ENCODE peak calls at places on chromosome 7, in seven cellular contexts. S, X, P, O, G, C and W are unnamed samples.

GRCh38 chr7:80837345-80837744 is 81.5 kb downstream of the SEMA3C start:
- DNase-seq in X (no peak), C (no peak), P (no peak), S (no peak), O (no peak), G (no peak), W (no peak)

GRCh38 chr7:39539816-39540215 is 26.4 kb upstream of the YAE1 start:
- DNase-seq in S (no peak), P (no peak), C (no peak), O (no peak), G (no peak), X (no peak), W (no peak)

GRCh38 chr7:89966100-89966499 is 188.2 kb upstream of the STEAP1 start:
- DNase-seq in P (no peak), C (no peak), S (no peak), O (no peak), G (no peak), X (no peak), W (no peak)

GRCh38 chr7:22275574-22276150 is 81.3 kb downstream of the RAPGEF5 start:
- DNase-seq in P (no peak), C (no peak), X (no peak), O (no peak), G (no peak), S (no peak), W (no peak)

GRCh38 chr7:24200407-24200806 is 83.6 kb upstream of the NPY start:
- DNase-seq in C (no peak), O (no peak), X (no peak), S (no peak), G (no peak), P (no peak), W (no peak)

GRCh38 chr7:92639956-92640355 is 49.8 kb upstream of the FAM133B start:
- DNase-seq in P (no peak), O (no peak), G (no peak), S (no peak), C (no peak), X (no peak), W (no peak)

GRCh38 chr7:81029523-81029922 is 110.7 kb upstream of the SEMA3C start:
- DNase-seq in O (no peak), P (no peak), S (no peak), X (no peak), C (no peak), G (no peak), W (no peak)

GRCh38 chr7:40757097-40757496 is 622.3 kb downstream of the SUGCT start:
- DNase-seq in G (no peak), C (no peak), O (no peak), X (no peak), S (no peak), P (no peak), W (no peak)

GRCh38 chr7:156956733-156957132 is 7.2 kb downstream of the NOM1 start:
- DNase-seq in O (no peak), S (no peak), P (no peak), X (no peak), G (no peak), C (no peak), W (no peak)

GRCh38 chr7:138258194-138258554 is 181.9 kb downstream of the AKR1D1 start:
- DNase-seq in S (no peak), P (no peak), X (no peak), O (no peak), C (no peak), G (no peak), W (no peak)

GRCh38 chr7:37920619-37921339 is at the start of gene EPDR1:
- DNase-seq in C (peak), G (peak), X (peak), O (peak), S (no peak), P (peak), W (peak)

GRCh38 chr7:134752006-134752760 is 27.3 kb upstream of the CALD1 start:
- DNase-seq in O (no peak), G (no peak), C (no peak), P (no peak), S (no peak), X (no peak), W (peak)

GRCh38 chr7:105014725-105015630 is 973 bp downstream of the KMT2E start:
- DNase-seq in O (peak), P (no peak), C (peak), X (peak), G (peak), S (no peak), W (no peak)

GRCh38 chr7:97017197-97018125 is 7.2 kb downstream of the DLX5 start:
- DNase-seq in C (no peak), S (no peak), X (no peak), G (no peak), O (no peak), P (no peak), W (no peak)

GRCh38 chr7:107147464-107148214 is 21.2 kb upstream of the HBP1 start:
- DNase-seq in O (no peak), P (peak), G (peak), C (no peak), X (no peak), S (no peak), W (no peak)

GRCh38 chr7:19024261-19024660 is 93.2 kb downstream of the TWIST1 start:
- DNase-seq in P (no peak), G (no peak), C (no peak), X (no peak), S (no peak), O (no peak), W (peak)

GRCh38 chr7:45202618-45203017 is 45.0 kb downstream of the RAMP3 start:
- DNase-seq in P (no peak), S (no peak), C (no peak), G (no peak), O (peak), X (no peak), W (no peak)

GRCh38 chr7:134355925-134356324 is 39.2 kb upstream of the SLC35B4 start:
- DNase-seq in G (peak), X (peak), C (no peak), O (no peak), P (no peak), S (no peak), W (no peak)

GRCh38 chr7:56033671-56034432 is 17.4 kb downstream of the PSPH start:
- DNase-seq in X (peak), O (peak), S (peak), C (peak), G (peak), P (peak), W (peak)

GRCh38 chr7:104859754-104860426 is 154.1 kb upstream of the KMT2E start:
- DNase-seq in X (no peak), G (no peak), C (no peak), O (no peak), S (no peak), P (no peak), W (no peak)

GRCh38 chr7:157897686-157898085 is 560.9 kb downstream of the DNAJB6 start:
- DNase-seq in G (no peak), P (no peak), S (no peak), C (no peak), X (no peak), O (no peak), W (no peak)

GRCh38 chr7:117424090-117424829 is 3.0 kb downstream of the ASZ1 start:
- DNase-seq in C (no peak), X (no peak), O (no peak), G (no peak), P (no peak), S (no peak), W (no peak)

GRCh38 chr7:96407427-96407826 is 85.5 kb upstream of the SLC25A13 start:
- DNase-seq in G (no peak), P (no peak), S (no peak), X (no peak), O (no peak), C (no peak), W (no peak)

GRCh38 chr7:30790391-30790790 is 19.2 kb downstream of the MINDY4 start:
- DNase-seq in G (no peak), S (no peak), O (no peak), X (no peak), P (no peak), C (no peak), W (no peak)

GRCh38 chr7:132336797-132337196 is 239.5 kb downstream of the PLXNA4 start:
- DNase-seq in G (no peak), X (no peak), S (no peak), O (no peak), P (no peak), C (no peak), W (no peak)

GRCh38 chr7:7720750-7721621 is 2.6 kb upstream of the RPA3 start:
- DNase-seq in C (no peak), G (no peak), P (no peak), O (no peak), S (no peak), X (no peak), W (no peak)

GRCh38 chr7:147510913-147511312 is 1079.7 kb upstream of the C7orf33 start:
- DNase-seq in S (no peak), O (no peak), G (no peak), P (no peak), X (no peak), C (no peak), W (peak)

GRCh38 chr7:129886184-129886817 is 66.5 kb downstream of the UBE2H start:
- DNase-seq in C (no peak), P (no peak), S (no peak), O (no peak), X (no peak), G (peak), W (no peak)

DNA sequence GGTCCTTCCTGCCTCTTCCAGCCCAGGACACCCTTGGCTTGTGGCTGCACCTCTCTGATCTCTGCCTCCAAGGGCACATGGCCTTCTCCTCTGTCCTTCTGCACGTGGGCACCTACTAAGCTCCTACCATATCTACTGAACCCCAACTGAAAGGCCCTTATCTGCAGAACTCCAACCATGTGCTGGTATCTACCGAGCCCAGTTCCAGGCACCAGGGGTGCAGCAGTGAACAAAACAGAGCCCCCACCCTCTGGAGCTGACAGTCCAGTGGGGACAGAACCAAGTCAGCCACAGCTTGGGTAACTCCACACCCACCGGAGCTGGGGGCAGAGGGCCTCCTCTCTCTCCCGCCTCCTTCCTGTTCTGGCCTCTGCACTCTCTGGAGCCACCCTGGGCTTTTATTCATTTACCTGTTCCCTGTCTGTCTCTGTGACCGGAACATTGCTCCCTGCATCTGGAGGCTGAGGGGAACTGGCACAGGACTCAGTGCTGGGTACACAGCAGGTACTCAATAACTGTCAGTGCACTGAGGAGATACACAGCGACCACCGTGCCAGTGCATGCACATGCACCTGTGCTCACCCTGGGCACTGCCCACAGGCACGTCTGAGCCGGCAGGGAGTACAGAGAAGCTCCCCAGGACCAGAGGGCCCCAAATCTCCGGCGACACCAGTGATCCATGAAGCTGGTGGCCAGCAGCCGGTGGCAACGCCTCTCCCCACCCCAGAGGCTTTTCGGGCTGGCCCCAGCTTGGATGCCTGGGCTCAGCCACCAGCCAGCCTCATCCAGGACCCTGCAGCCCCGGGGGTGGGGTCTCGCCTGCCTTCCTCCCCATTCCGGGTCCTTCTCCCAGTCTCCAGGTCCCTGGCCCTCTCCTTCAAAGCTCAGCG is 2.0 kb downstream of the MICALL2 start:
- DNase-seq in O (no peak), C (no peak), S (no peak), G (no peak), X (no peak), P (no peak), W (no peak)
- TF ChIP-seq POLR2A in O (no peak), C (no peak), S (no peak), G (no peak), X (no peak), P (no peak), W (no peak)

DNA sequence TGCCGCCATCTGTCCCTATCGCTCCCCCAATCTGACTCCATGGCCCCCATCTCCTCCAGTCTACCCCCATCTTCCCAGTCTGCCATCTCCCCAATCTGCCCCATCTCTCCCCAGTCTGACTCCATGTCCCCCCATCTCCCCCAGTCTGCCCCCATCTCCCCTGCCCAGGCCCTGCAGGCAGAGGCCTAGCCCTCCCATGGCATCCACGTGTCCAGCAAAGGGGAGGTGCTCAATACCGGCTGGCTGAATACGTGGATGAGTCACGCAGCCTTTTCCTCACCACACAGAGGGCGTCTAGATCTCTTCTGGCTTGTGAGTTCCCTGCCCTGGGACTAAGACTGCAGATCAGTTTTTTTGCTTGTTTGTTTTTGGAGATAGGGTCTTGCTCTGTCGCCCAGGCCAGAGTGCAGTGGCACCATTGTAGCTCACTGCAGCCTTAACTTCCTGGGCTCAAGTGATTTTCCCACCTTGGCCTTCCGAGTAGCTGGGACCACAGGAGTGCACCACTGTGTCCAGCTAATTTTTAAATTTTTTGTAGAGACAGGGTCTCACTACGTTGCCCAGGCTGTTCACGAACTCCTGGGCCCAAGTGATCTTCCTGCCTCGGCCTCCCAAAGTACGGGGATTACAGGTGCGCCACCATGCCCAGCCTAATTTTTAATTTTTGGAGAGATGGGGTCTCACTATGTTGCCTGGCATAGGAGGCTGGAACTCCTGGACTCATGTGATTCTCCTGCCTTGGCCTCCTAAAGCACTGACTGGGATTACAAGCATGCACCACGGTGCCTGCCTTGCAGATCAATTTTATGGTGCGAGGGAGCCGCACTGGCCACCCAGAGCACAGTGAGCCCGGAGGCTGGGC is 15.3 kb upstream of the GPR146 start:
- DNase-seq in G (peak), O (peak), X (peak), P (peak), C (peak), S (peak), W (peak)
- TF ChIP-seq POLR2A in G (no peak), O (peak), X (no peak), P (no peak), C (no peak), S (peak), W (peak)

GRCh38 chr7:32958046-32959025 is 1.1 kb downstream of the FKBP9 start:
- DNase-seq in O (peak), P (no peak), C (peak), X (peak), S (no peak), G (peak), W (no peak)

GRCh38 chr7:32952876-32953275 is 4.4 kb upstream of the FKBP9 start:
- DNase-seq in O (no peak), S (no peak), G (no peak), X (no peak), C (no peak), P (no peak), W (no peak)

DNA sequence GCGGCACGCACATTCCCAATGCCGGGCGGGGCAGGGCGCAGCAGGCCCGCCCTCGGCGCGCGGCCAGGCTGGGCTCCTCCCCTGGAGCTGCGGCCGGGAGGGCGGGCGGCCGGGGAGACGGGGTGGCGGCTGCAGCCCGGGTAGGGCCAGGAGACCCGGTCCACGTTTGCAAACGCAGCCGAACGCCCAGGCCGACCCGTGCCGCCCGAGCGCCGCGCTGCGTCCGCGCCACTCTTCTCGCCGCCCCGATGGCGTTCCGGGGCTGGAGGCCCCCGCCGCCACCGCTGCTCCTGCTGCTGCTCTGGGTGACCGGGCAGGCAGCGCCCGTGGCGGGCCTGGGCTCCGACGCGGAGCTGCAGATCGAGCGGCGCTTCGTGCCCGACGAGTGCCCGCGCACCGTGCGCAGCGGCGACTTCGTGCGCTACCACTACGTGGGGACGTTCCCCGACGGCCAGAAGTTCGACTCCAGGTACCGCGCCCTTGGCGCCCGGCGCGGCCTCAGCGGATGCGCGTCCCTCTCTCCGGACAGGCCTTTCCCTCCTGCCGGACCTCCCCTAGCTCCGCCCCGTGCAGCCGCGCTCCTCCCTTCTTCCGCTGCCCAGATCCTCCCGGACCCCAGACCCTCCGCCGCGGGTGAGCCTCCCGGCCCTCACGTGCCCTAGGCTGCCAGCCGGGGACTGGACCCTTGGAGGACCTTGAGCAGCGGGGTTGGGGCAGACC is at the start of gene FKBP9:
- DNase-seq in O (peak), P (no peak), C (peak), X (peak), G (peak), S (peak), W (peak)
- TF ChIP-seq POLR2A in O (peak), P (peak), C (peak), X (peak), G (peak), S (no peak), W (peak)

GRCh38 chr7:2299853-2300512 is 14.3 kb downstream of the SNX8 start:
- DNase-seq in G (no peak), P (no peak), C (no peak), X (no peak), S (no peak), O (no peak), W (no peak)

GRCh38 chr7:2295936-2296620 is 18.2 kb downstream of the SNX8 start:
- DNase-seq in S (no peak), G (no peak), X (no peak), O (no peak), C (no peak), P (no peak), W (no peak)

GRCh38 chr7:2301510-2301860 is 12.8 kb downstream of the SNX8 start:
- DNase-seq in P (no peak), O (no peak), X (no peak), S (no peak), G (no peak), C (no peak), W (no peak)

GRCh38 chr7:2296830-2297229 is 17.4 kb downstream of the SNX8 start:
- DNase-seq in P (no peak), C (no peak), X (no peak), S (no peak), G (no peak), O (no peak), W (no peak)

GRCh38 chr7:2299131-2299829 is 15.0 kb downstream of the SNX8 start:
- DNase-seq in X (peak), S (no peak), O (peak), G (peak), C (no peak), P (no peak), W (no peak)
- TF ChIP-seq POLR2A in X (no peak), S (peak), O (no peak), G (peak), C (no peak), P (no peak), W (no peak)

GRCh38 chr7:994592-995308 is 11.8 kb downstream of the CYP2W1 start:
- DNase-seq in G (no peak), S (no peak), P (no peak), X (no peak), C (no peak), O (no peak), W (no peak)

GRCh38 chr7:991729-992444 is 8.9 kb downstream of the CYP2W1 start:
- DNase-seq in C (no peak), G (no peak), O (no peak), S (no peak), X (no peak), P (no peak), W (no peak)

GRCh38 chr7:991017-991728 is 8.2 kb downstream of the CYP2W1 start:
- DNase-seq in C (no peak), S (no peak), P (no peak), G (no peak), X (no peak), O (no peak), W (no peak)

GRCh38 chr7:992445-992741 is 9.4 kb downstream of the CYP2W1 start:
- DNase-seq in X (no peak), C (no peak), P (no peak), G (no peak), S (no peak), O (no peak), W (no peak)

DNA sequence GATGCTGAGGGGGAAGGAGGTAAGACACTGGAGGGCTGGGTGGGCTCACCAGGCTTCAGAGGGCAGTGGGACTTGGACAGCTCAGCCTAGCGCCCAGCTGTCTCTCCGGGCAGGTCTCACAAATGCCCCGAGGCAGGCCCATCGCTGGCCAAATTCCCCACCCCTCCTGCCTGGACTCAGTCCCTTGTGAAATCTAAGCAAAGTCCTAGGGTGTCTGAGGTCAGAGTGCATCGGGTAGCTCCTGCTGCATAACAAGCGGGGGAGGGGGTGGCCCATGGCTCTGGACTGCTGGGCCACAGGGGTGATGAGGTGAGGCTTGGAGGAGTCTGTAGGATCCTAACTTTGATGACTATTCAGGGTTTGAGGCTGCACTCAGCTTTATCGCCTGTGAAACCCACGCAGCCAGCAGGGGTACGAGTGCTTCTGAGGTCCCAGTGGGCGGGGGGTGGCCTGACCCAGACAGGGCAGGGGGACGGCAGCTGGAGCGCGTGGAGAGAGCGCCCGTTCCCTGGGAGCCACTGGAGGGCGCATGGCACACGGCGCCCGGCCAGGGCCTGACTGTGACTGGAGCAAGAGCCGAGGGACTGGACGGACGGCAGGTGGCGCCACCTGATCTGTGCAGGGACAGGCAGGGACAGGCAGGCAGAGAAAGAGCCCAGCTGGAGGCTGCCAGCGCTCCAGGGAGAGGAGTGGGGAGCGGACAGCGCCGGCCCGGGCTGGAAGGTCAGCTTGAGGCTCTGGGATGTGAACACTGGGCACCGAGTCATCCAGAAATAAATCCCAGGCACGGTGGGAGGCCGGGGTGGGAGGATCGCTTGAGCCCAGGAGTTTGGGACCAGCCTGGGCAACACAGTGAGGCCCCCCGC is 10.0 kb downstream of the CYP2W1 start:
- DNase-seq in C (peak), O (peak), P (peak), S (peak), G (peak), X (peak), W (peak)
- TF ChIP-seq POLR2A in C (peak), O (peak), P (no peak), S (no peak), G (no peak), X (peak), W (no peak)